ENCODE peak calls at places on chromosomes 4 and X, in seven cellular contexts. X is CD8-positive, alpha-beta memory T cell; C is upper lobe of right lung; P is sigmoid colon; A is pancreas; I is tibial nerve; W is lung. K is an unnamed sample. For H3K9me3, the result is how much of the 10 kb centered on the place peaks cover.

GRCh38 chr4:185794637-185795036 is 17.4 kb downstream of the SORBS2 start:
- DNase-seq in W (no peak), C (no peak), X (no peak), P (no peak), I (no peak), A (no peak), K (no peak)

GRCh38 chr4:123278755-123279154 is 117.8 kb upstream of the SPRY1 start:
- DNase-seq in P (no peak), X (no peak), I (no peak), C (no peak), A (no peak), W (no peak), K (no peak)

GRCh38 chr4:22634541-22635181 is 58.1 kb upstream of the GBA3 start:
- DNase-seq in P (no peak), A (peak), I (no peak), X (no peak), W (no peak), C (no peak), K (no peak)

GRCh38 chr4:16018841-16019240 is 55.9 kb upstream of the FGFBP2 start:
- DNase-seq in X (no peak), W (no peak), I (no peak), A (no peak), P (no peak), C (no peak), K (no peak)

GRCh38 chrX:136192839-136193414 is 45.6 kb downstream of the FHL1 start:
- DNase-seq in X (no peak), A (no peak), I (no peak), P (no peak), W (no peak), C (no peak), K (no peak)

GRCh38 chr4:38867478-38868054 is at the start of gene FAM114A1:
- DNase-seq in I (peak), A (peak), C (peak), P (peak), X (no peak), W (peak), K (peak)

GRCh38 chr4:154073107-154073817 is 284.4 kb upstream of the SFRP2 start:
- DNase-seq in C (no peak), I (no peak), X (no peak), A (no peak), P (no peak), W (no peak), K (no peak)

GRCh38 chrX:147875866-147876596 is 35.7 kb upstream of the FMR1 start:
- DNase-seq in A (no peak), C (no peak), W (no peak), X (no peak), I (no peak), P (no peak), K (peak)

GRCh38 chr4:185079271-185079905 is 61.1 kb downstream of the HELT start:
- DNase-seq in X (no peak), I (no peak), P (no peak), W (no peak), C (no peak), A (no peak), K (no peak)

GRCh38 chrX:101659601-101660063 is at the start of gene ARMCX2:
- DNase-seq in W (peak), X (no peak), C (peak), P (peak), I (peak), A (peak), K (no peak)

GRCh38 chr4:66501986-66502385 is 831.7 kb upstream of the EPHA5 start:
- DNase-seq in I (no peak), P (no peak), C (no peak), A (no peak), X (no peak), W (no peak), K (no peak)

GRCh38 chrX:106901781-106902219 is 1.3 kb downstream of the RIPPLY1 start:
- DNase-seq in X (no peak), P (no peak), C (no peak), A (no peak), I (no peak), W (no peak), K (no peak)

GRCh38 chrX:138127314-138127713 is 561.4 kb downstream of the ZIC3 start:
- DNase-seq in W (no peak), C (no peak), A (no peak), X (no peak), I (no peak), P (no peak), K (no peak)

GRCh38 chrX:25013593-25014365 is 2.0 kb downstream of the ARX start:
- DNase-seq in X (no peak), C (no peak), P (no peak), A (peak), I (no peak), W (no peak), K (peak)

GRCh38 chrX:31331045-31331444 is 259.2 kb upstream of the FTHL17 start:
- DNase-seq in P (no peak), X (no peak), I (no peak), W (no peak), A (no peak), C (no peak), K (no peak)

GRCh38 chr4:26248647-26249046 is 72.2 kb upstream of the RBPJ start:
- DNase-seq in X (no peak), P (peak), A (no peak), I (peak), W (no peak), C (no peak), K (no peak)

GRCh38 chrX:13742397-13743176 is 8.0 kb downstream of the OFD1 start:
- DNase-seq in I (no peak), A (no peak), P (no peak), W (no peak), X (peak), C (no peak), K (peak)

GRCh38 chr4:169604131-169604900 is 8.1 kb downstream of the NEK1 start:
- DNase-seq in A (no peak), C (no peak), I (no peak), W (no peak), X (no peak), P (no peak), K (no peak)

GRCh38 chr4:85673540-85673939 is 198.6 kb downstream of the ARHGAP24 start:
- DNase-seq in W (no peak), P (no peak), I (no peak), A (no peak), X (no peak), C (no peak), K (no peak)

GRCh38 chrX:30224541-30224940 is 5.9 kb upstream of the MAGEB3 start:
- DNase-seq in C (no peak), P (no peak), I (no peak), A (no peak), X (no peak), W (no peak), K (no peak)

GRCh38 chr4:59553739-59554126 is 1646.4 kb upstream of the ADGRL3 start:
- DNase-seq in W (no peak), P (no peak), X (no peak), I (no peak), A (no peak), C (no peak), K (peak)

GRCh38 chrX:8726031-8726652 is 5.8 kb downstream of the ANOS1 start:
- DNase-seq in C (no peak), X (no peak), P (no peak), W (no peak), I (no peak), A (no peak), K (no peak)

GRCh38 chr4:87657525-87657924 is 7.4 kb downstream of the DMP1 start:
- DNase-seq in P (no peak), X (no peak), I (no peak), W (no peak), C (no peak), A (no peak), K (no peak)

GRCh38 chr4:103424853-103425252 is 226.7 kb upstream of the CENPE start:
- DNase-seq in P (no peak), W (no peak), X (no peak), A (no peak), C (no peak), I (no peak), K (no peak)

GRCh38 chr4:113272523-113272922 is 223.1 kb downstream of the ANK2 start:
- DNase-seq in A (no peak), X (no peak), W (no peak), I (no peak), C (no peak), P (no peak), K (no peak)

GRCh38 chr4:183987987-183988392 is 82.9 kb downstream of the STOX2 start:
- DNase-seq in A (no peak), W (peak), C (no peak), X (no peak), P (peak), I (peak), K (no peak)

GRCh38 chrX:132257116-132257515 is 37.9 kb upstream of the RAP2C start:
- DNase-seq in C (no peak), W (no peak), I (no peak), X (no peak), P (no peak), A (no peak), K (no peak)

DNA sequence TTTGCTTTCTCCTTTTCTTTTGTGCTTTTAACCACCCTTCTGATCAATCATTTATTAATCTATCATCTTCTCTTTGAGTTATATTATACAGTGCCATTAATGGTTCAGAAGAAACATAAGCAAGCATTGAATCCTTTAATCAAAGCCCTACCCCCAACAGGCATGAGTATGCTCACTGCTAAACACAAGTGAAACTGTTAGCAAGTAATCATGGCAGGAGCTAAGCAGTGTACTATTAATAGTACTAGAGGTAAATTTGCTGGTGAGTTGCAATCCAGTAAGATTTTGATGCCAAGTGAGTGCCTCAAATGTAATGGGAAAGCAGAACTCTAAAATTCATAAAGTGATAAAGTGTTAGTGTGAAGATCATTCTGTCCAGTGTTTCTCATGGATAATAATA is 57.2 kb downstream of the FNIP2 start:
- DNase-seq in P (no peak), I (no peak), C (no peak), X (no peak), W (no peak), A (no peak), K (peak)
- H3K4me3 ChIP-seq in P (no peak), I (no peak), C (no peak), X (no peak), W (no peak), A (no peak), K (no peak)

DNA sequence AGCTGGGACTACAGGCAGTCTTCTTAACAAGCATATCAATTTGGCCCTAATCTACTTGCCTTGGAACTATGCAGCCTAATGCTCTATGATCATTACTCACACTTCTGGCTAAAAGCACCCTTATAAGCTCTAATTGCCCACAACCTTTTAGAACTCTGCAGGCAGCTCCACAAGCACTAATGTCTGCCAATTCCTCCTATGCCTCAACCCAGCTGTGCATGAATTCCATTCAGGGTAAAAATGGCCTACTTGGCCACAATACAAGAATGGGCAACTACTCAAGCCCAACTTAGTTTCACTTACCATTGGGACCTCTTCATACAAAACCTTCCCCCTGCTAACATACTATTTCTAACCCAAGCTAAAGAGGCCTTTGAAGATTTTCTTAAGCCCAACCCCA is 51.7 kb downstream of the ZNF718 start:
- DNase-seq in P (no peak), C (no peak), W (no peak), X (no peak), I (no peak), A (no peak), K (no peak)
- H3K9me3 ChIP-seq in P (under half), C (half or more), W (under half), X (under half), I (under half), A (under half), K (under half)

GRCh38 chrX:41334866-41335589 is 1.1 kb downstream of the DDX3X start:
- DNase-seq in P (peak), W (peak), X (peak), C (peak), I (peak), A (peak), K (peak)
- H3K4me3 ChIP-seq in P (peak), W (peak), X (peak), C (peak), I (peak), A (peak), K (peak)

GRCh38 chrX:1767026-1767425 is 152.2 kb downstream of the ASMT start:
- DNase-seq in X (no peak), C (no peak), A (no peak), P (no peak), I (no peak), W (no peak), K (no peak)
- H3K9me3 ChIP-seq in X (under half), C (under half), A (under half), P (under half), I (under half), W (under half), K (under half)